ENCODE peak calls at places on chromosomes 16 and 17, in eight cellular contexts. V is adrenal gland; C is tibial artery; E is CD4-positive, CD25-positive, alpha-beta regulatory T cell; O is heart left ventricle; L is breast epithelium; H is thoracic aorta; F is iPS DF 6.9. T is an unnamed sample. For H3K27me3, the result is how much of the 10 kb centered on the place peaks cover.

GRCh38 chr16:70430667-70431536 is 8.0 kb downstream of the ST3GAL2 start:
- DNase-seq in V (peak), C (no peak), E (peak), O (no peak), L (no peak), H (no peak), F (no peak), T (peak)

GRCh38 chr17:78289004-78289403 is 57.6 kb downstream of the TMEM235 start:
- DNase-seq in V (no peak), C (no peak), E (no peak), O (no peak), L (no peak), H (no peak), F (no peak), T (no peak)

GRCh38 chr16:23448392-23448791 is 4.6 kb downstream of the COG7 start:
- DNase-seq in V (no peak), C (no peak), E (no peak), O (no peak), L (no peak), H (no peak), F (no peak), T (no peak)

GRCh38 chr17:14098246-14098645 is 28.9 kb downstream of the COX10 start:
- DNase-seq in V (no peak), C (no peak), E (no peak), O (no peak), L (no peak), H (no peak), F (no peak), T (no peak)

GRCh38 chr16:70804153-70804728 is 3.3 kb upstream of the VAC14 start:
- DNase-seq in V (no peak), C (no peak), E (no peak), O (no peak), L (no peak), H (no peak), F (no peak), T (no peak)

GRCh38 chr16:65889533-65889966 is 476.9 kb upstream of the CDH5 start:
- DNase-seq in V (no peak), C (no peak), E (no peak), O (no peak), L (no peak), H (no peak), F (no peak), T (no peak)

GRCh38 chr16:55711959-55712876 is 56.4 kb downstream of the SLC6A2 start:
- DNase-seq in V (peak), C (peak), E (peak), O (no peak), L (no peak), H (no peak), F (peak), T (peak)

GRCh38 chr17:58303981-58304734 is 23.4 kb upstream of the MPO start:
- DNase-seq in V (peak), C (no peak), E (peak), O (no peak), L (no peak), H (no peak), F (peak), T (no peak)

GRCh38 chr17:71441098-71441497 is 679.7 kb upstream of the SOX9 start:
- DNase-seq in V (no peak), C (no peak), E (no peak), O (no peak), L (no peak), H (no peak), F (no peak), T (no peak)

GRCh38 chr17:70137451-70138230 is 31.7 kb upstream of the KCNJ2 start:
- DNase-seq in V (peak), C (peak), E (no peak), O (no peak), L (no peak), H (peak), F (no peak), T (no peak)

GRCh38 chr16:660459-661183 is 7.3 kb upstream of the RHOT2 start:
- DNase-seq in V (peak), C (peak), E (peak), O (peak), L (peak), H (no peak), F (no peak), T (peak)

GRCh38 chr17:69147460-69147859 is 5.8 kb upstream of the ABCA6 start:
- DNase-seq in V (no peak), C (no peak), E (no peak), O (no peak), L (no peak), H (no peak), F (no peak), T (no peak)

GRCh38 chr16:88534731-88535141 is 35.5 kb upstream of the ZC3H18 start:
- DNase-seq in V (peak), C (no peak), E (no peak), O (no peak), L (no peak), H (no peak), F (no peak), T (peak)

GRCh38 chr16:70652322-70652721 is 6.0 kb downstream of the IL34 start:
- DNase-seq in V (no peak), C (no peak), E (no peak), O (no peak), L (no peak), H (no peak), F (no peak), T (no peak)

GRCh38 chr17:41667280-41668008 is 21.2 kb upstream of the EIF1 start:
- DNase-seq in V (no peak), C (no peak), E (no peak), O (peak), L (no peak), H (no peak), F (no peak), T (no peak)

GRCh38 chr16:9900576-9900975 is 281.7 kb downstream of the GRIN2A start:
- DNase-seq in V (no peak), C (no peak), E (no peak), O (no peak), L (no peak), H (no peak), F (no peak), T (no peak)

GRCh38 chr16:21628772-21629171 is 23.6 kb downstream of the IGSF6 start:
- DNase-seq in V (peak), C (no peak), E (no peak), O (no peak), L (no peak), H (no peak), F (no peak), T (no peak)

GRCh38 chr17:38877130-38877851 is 7.4 kb downstream of the LASP1 start:
- DNase-seq in V (no peak), C (no peak), E (peak), O (peak), L (no peak), H (no peak), F (no peak), T (peak)

GRCh38 chr17:30588798-30589247 is 111.6 kb downstream of the GOSR1 start:
- DNase-seq in V (no peak), C (no peak), E (no peak), O (no peak), L (no peak), H (no peak), F (no peak), T (no peak)

GRCh38 chr17:44352922-44353655 is 8.0 kb downstream of the GRN start:
- DNase-seq in V (no peak), C (no peak), E (no peak), O (no peak), L (no peak), H (no peak), F (no peak), T (no peak)

GRCh38 chr17:83151056-83151441 is 71.6 kb downstream of the METRNL start:
- DNase-seq in V (no peak), C (no peak), E (no peak), O (no peak), L (no peak), H (no peak), F (no peak), T (no peak)

GRCh38 chr16:26889751-26890150 is 177.0 kb upstream of the C16orf82 start:
- DNase-seq in V (no peak), C (no peak), E (no peak), O (no peak), L (no peak), H (no peak), F (no peak), T (no peak)

GRCh38 chr17:68398731-68399637 is 58.3 kb downstream of the WIPI1 start:
- DNase-seq in V (peak), C (no peak), E (no peak), O (no peak), L (no peak), H (no peak), F (no peak), T (peak)

GRCh38 chr16:80683646-80684045 is 120.8 kb downstream of the CDYL2 start:
- DNase-seq in V (no peak), C (no peak), E (no peak), O (no peak), L (no peak), H (no peak), F (no peak), T (no peak)

GRCh38 chr16:48126801-48127644 is 28.8 kb downstream of the ABCC12 start:
- DNase-seq in V (peak), C (no peak), E (no peak), O (no peak), L (no peak), H (no peak), F (no peak), T (no peak)

GRCh38 chr17:67606896-67607604 is 110.7 kb upstream of the NOL11 start:
- DNase-seq in V (peak), C (no peak), E (no peak), O (peak), L (no peak), H (no peak), F (no peak), T (no peak)

GRCh38 chr16:73192227-73192894 is 144.4 kb upstream of the ZFHX3 start:
- DNase-seq in V (no peak), C (no peak), E (no peak), O (no peak), L (no peak), H (no peak), F (no peak), T (no peak)

GRCh38 chr16:52265446-52265861 is 281.5 kb downstream of the TOX3 start:
- DNase-seq in V (no peak), C (no peak), E (no peak), O (no peak), L (no peak), H (no peak), F (peak), T (no peak)

GRCh38 chr16:74480150-74481029 is 59.1 kb upstream of the CLEC18B start:
- DNase-seq in V (no peak), C (no peak), E (no peak), O (no peak), L (peak), H (no peak), F (no peak), T (peak)

GRCh38 chr17:82978354-82978753 is 101.1 kb upstream of the METRNL start:
- DNase-seq in V (no peak), C (no peak), E (no peak), O (no peak), L (no peak), H (no peak), F (no peak), T (no peak)

GRCh38 chr17:63702223-63702577 is 2.3 kb upstream of the LIMD2 start:
- DNase-seq in V (no peak), C (peak), E (peak), O (no peak), L (no peak), H (no peak), F (no peak), T (no peak)

GRCh38 chr17:50956750-50957523 is 90.8 kb upstream of the TOB1 start:
- DNase-seq in V (peak), C (peak), E (peak), O (peak), L (peak), H (no peak), F (no peak), T (peak)

GRCh38 chr16:1698680-1699079 is 7.3 kb upstream of the MAPK8IP3 start:
- DNase-seq in V (no peak), C (no peak), E (no peak), O (no peak), L (no peak), H (no peak), F (no peak), T (no peak)

GRCh38 chr17:66492080-66492479 is 189.7 kb downstream of the PRKCA start:
- DNase-seq in V (no peak), C (no peak), E (no peak), O (no peak), L (no peak), H (no peak), F (no peak), T (no peak)

GRCh38 chr17:28247671-28248556 is 71.1 kb upstream of the TMEM97 start:
- DNase-seq in V (no peak), C (no peak), E (no peak), O (no peak), L (no peak), H (no peak), F (no peak), T (no peak)

GRCh38 chr16:22235839-22236745 is 30.0 kb downstream of the EEF2K start:
- DNase-seq in V (peak), C (peak), E (no peak), O (no peak), L (no peak), H (peak), F (no peak), T (peak)

GRCh38 chr16:89319883-89320716 is 102.6 kb downstream of the ZNF778 start:
- DNase-seq in V (peak), C (peak), E (no peak), O (peak), L (no peak), H (peak), F (no peak), T (peak)

GRCh38 chr16:88672776-88673175 is 9.9 kb upstream of the MVD start:
- DNase-seq in V (no peak), C (no peak), E (no peak), O (no peak), L (no peak), H (no peak), F (no peak), T (no peak)

GRCh38 chr17:21204923-21205322 is 9.0 kb downstream of the TMEM11 start:
- DNase-seq in V (no peak), C (no peak), E (no peak), O (no peak), L (no peak), H (no peak), F (no peak), T (no peak)

GRCh38 chr17:35294756-35295155 is 51.9 kb downstream of the SLFN5 start:
- DNase-seq in V (no peak), C (no peak), E (no peak), O (no peak), L (no peak), H (no peak), F (no peak), T (no peak)

GRCh38 chr17:35297666-35298065 is 54.8 kb downstream of the SLFN5 start:
- DNase-seq in V (no peak), C (no peak), E (no peak), O (no peak), L (no peak), H (no peak), F (no peak), T (no peak)

GRCh38 chr17:35298639-35299038 is 55.8 kb downstream of the SLFN5 start:
- DNase-seq in V (no peak), C (no peak), E (no peak), O (no peak), L (no peak), H (no peak), F (no peak), T (no peak)

GRCh38 chr17:35293151-35293837 is 50.4 kb downstream of the SLFN5 start:
- DNase-seq in V (no peak), C (no peak), E (no peak), O (no peak), L (no peak), H (no peak), F (no peak), T (no peak)

DNA sequence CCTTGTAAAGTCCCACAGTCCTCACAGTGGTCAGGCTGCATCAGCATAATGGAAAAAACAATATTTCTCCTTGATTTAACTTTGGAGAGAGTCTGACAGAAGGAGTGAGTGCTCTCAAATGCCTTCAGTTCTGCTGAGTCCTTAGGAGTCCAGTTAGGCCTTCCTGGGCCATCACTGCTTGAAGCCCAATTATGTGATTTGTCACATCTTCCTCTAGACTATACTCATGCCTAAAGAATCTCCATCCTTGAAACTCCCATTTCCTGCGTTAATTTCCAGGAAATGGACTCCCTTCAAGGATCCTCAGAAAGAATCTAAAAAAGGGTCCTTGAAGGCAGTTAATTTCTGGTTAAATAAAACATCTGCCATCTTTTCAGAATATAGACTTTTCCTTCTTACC is 52.8 kb downstream of the SLFN5 start:
- DNase-seq in V (no peak), C (no peak), E (no peak), O (no peak), L (no peak), H (no peak), F (no peak), T (no peak)
- H3K27me3 ChIP-seq in V (under half), C (under half), E (under half), O (under half), L (under half), H (under half), F (under half), T (under half)

DNA sequence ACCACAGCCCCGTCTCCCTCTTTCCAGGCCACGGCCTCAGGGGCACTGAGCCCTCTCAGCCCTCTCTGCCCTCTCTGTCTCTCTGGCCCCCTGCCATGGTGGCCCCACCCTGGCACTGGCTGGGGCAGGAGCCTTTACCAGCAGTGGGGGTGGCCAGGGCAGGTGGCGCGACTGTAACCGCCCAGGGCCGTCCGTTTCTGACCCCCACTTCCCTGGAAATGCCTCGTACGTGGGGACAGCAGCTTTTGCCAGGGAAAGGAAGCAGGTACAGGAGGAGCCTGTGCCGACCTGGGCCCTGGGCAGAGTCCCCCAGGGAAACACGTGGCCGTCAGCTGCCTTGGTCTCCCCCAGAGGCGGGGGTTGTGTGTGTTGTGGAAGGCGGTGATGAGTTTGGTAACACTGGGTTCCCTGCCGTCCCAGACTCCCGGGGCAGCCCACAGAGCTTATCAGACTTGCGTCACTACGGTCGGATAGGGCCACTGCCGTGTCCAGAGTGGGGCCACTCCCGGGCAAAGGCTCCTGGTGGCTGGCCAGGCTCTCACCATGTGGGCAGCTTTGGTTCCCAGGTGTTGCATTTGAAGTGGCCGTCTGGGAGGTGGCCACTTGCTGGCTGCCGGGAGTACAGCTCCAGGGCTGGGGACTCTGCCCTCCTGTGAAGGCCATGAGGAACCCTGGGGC is 249.3 kb upstream of the CIBAR2 start:
- DNase-seq in V (peak), C (no peak), E (no peak), O (peak), L (no peak), H (no peak), F (no peak), T (peak)
- H3K27ac ChIP-seq in V (no peak), C (no peak), E (no peak), O (no peak), L (no peak), H (no peak), F (no peak), T (no peak)

DNA sequence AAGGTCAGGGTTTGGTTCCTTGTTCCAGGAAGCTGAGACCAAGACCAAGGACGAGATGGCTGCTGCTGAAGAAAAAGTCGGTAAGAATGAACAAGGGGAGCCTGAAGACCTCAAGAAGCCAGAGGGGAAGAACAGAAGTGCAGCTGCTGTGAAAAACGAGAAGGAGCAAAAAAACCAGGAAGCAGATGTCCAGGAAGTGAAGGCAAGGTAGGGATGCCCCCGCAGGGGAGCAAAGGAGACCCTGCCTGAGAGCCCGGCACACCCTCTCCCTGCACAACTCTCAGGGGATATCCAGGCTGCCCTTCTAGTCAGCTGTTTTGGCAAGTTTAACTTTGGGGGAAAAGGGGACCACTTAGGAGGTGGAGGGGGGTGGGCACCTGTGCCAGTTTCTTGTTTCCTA is 29.0 kb downstream of the RNF213 start:
- DNase-seq in V (no peak), C (no peak), E (no peak), O (no peak), L (no peak), H (no peak), F (no peak), T (no peak)
- H3K27me3 ChIP-seq in V (under half), C (under half), E (under half), O (under half), L (under half), H (under half), F (under half), T (under half)

DNA sequence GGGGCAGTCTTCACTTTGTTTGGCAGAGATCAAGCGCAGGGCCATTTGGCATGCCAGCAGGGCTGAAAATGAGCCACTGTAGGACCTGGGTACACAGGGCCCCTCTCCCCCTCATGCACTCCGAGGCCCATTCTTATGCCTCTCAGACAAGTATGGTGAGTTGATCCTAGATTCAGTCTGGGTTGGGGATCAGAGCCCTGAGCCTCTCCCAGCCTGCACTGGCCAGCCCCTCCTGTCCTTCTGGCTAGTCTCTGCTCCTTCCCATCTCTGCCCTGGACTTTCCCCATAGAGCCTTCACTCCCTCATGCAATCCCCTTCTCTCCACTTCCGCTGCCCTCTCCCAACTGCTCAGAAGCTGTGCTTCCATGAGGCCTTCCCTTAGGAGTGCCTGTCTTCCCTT is 31.0 kb downstream of the SMARCE1 start:
- DNase-seq in V (no peak), C (no peak), E (no peak), O (no peak), L (no peak), H (no peak), F (no peak), T (no peak)
- H3K27ac ChIP-seq in V (no peak), C (no peak), E (peak), O (no peak), L (no peak), H (no peak), F (no peak), T (no peak)